ENCODE peak calls at places on chromosome 1, in ten cellular contexts. N is GF-D8, P is nucleus accumbens, V is lung, G is tibial artery, M is epithelial cell of esophagus, Y is MM.1S, T is choroid plexus epithelial cell, L is astrocyte of the cerebellum, C is AG08395. O is an unnamed sample.

GRCh38 chr1:226436855-226437491 is 29.1 kb upstream of the PARP1 start:
- DNase-seq in N (no peak), Y (no peak), C (no peak), M (no peak), G (no peak), P (no peak), T (no peak), V (no peak), L (no peak), O (no peak)

GRCh38 chr1:183568176-183569041 is 21.9 kb downstream of the NCF2 start:
- DNase-seq in N (peak; percentile 68), G (peak; percentile 45), P (no peak), M (no peak), T (no peak), L (no peak), C (no peak), V (no peak), Y (no peak), O (no peak)

GRCh38 chr1:25780318-25781129 is 19.5 kb upstream of the SELENON start:
- DNase-seq in Y (no peak), N (no peak), C (no peak), V (no peak), L (no peak), P (no peak), M (peak; percentile 42), G (no peak), T (peak; percentile 75), O (no peak)

GRCh38 chr1:121586369-121587229 is 401.8 kb downstream of the SRGAP2C start:
- DNase-seq in C (no peak), P (no peak), M (peak; percentile 42), G (no peak), Y (no peak), V (no peak), L (no peak), T (no peak), N (no peak), O (no peak)

GRCh38 chr1:108117908-108118902 is 81.9 kb downstream of the SLC25A24 start:
- DNase-seq in P (no peak), G (no peak), N (peak; percentile 62), V (no peak), T (peak; percentile 82), M (peak; percentile 73), Y (no peak), C (peak; percentile 78), L (peak; percentile 59), O (peak; percentile 82)

GRCh38 chr1:151309851-151310323 is 17.3 kb downstream of the PI4KB start:
- DNase-seq in N (no peak), M (no peak), P (no peak), C (no peak), L (no peak), V (no peak), G (no peak), Y (no peak), T (peak; percentile 89), O (peak; percentile 55)

GRCh38 chr1:47951545-47952235 is 45.5 kb downstream of the TRABD2B start:
- DNase-seq in P (no peak), Y (no peak), G (no peak), V (no peak), N (no peak), M (no peak), L (no peak), C (no peak), T (no peak), O (no peak)

GRCh38 chr1:157577420-157577819 is 20.5 kb downstream of the FCRL4 start:
- DNase-seq in Y (no peak), P (no peak), V (no peak), T (no peak), C (no peak), L (no peak), N (no peak), M (no peak), G (no peak), O (no peak)

GRCh38 chr1:95809391-95809790 is 575.4 kb downstream of the RWDD3 start:
- DNase-seq in T (no peak), V (no peak), P (no peak), N (no peak), C (no peak), L (no peak), Y (no peak), G (no peak), M (no peak), O (no peak)